ENCODE peak calls at places on chromosomes 13 and 19, in four cellular contexts. N is WTC11, D is SK-N-SH, Z is K562. X is an unnamed sample.

GRCh38 chr13:35940734-35941133 is 190.4 kb downstream of the DCLK1 start:
- DNase-seq in Z (no peak), D (no peak), N (no peak), X (no peak)

GRCh38 chr13:22091222-22091970 is 420.5 kb downstream of the FGF9 start:
- DNase-seq in D (no peak), Z (no peak), N (no peak), X (no peak)

GRCh38 chr13:87129602-87130300 is 541.4 kb upstream of the SLITRK5 start:
- DNase-seq in Z (no peak), D (no peak), N (no peak), X (no peak)

GRCh38 chr13:91155512-91156114 is 191.9 kb upstream of the MIR17HG start:
- DNase-seq in Z (no peak), N (no peak), D (no peak), X (no peak)

GRCh38 chr19:3830841-3831589 is 37.8 kb downstream of the ZFR2 start:
- DNase-seq in D (peak; percentile 17), N (no peak), Z (no peak), X (no peak)

GRCh38 chr19:35673121-35673804 is 6.9 kb downstream of the UPK1A start:
- DNase-seq in D (peak; percentile 84), Z (peak; percentile 72), N (peak; percentile 69), X (no peak)

GRCh38 chr19:52494518-52494917 is 33.0 kb upstream of the ZNF808 start:
- DNase-seq in N (no peak), D (no peak), Z (no peak), X (no peak)

GRCh38 chr19:39212377-39212742 is 8.3 kb upstream of the SYCN start:
- DNase-seq in Z (peak; percentile 68), N (peak; percentile 81), D (peak; percentile 66), X (peak; percentile 2)

GRCh38 chr13:99320693-99321481 is 13.7 kb upstream of the GPR183 start:
- DNase-seq in N (no peak), D (no peak), Z (no peak), X (no peak)

GRCh38 chr13:27770809-27771208 is 21.5 kb upstream of the GSX1 start:
- DNase-seq in D (peak; percentile 20), N (peak; percentile 56), Z (peak; percentile 11), X (no peak)

GRCh38 chr19:39308531-39309304 is 11.9 kb downstream of the LRFN1 start:
- DNase-seq in N (peak; percentile 92), D (peak; percentile 58), Z (peak; percentile 82), X (no peak)

GRCh38 chr13:94291631-94292322 is 187.7 kb downstream of the DCT start:
- DNase-seq in N (no peak), Z (no peak), D (no peak), X (no peak)

GRCh38 chr19:6551607-6552450 is 21.0 kb downstream of the TNFSF9 start:
- DNase-seq in N (peak; percentile 82), D (peak; percentile 70), Z (peak; percentile 85), X (no peak)

GRCh38 chr19:41000310-41000737 is 9.2 kb downstream of the CYP2B6 start:
- DNase-seq in Z (peak; percentile 15), N (no peak), D (no peak), X (no peak)

GRCh38 chr19:53621885-53622710 is 9.7 kb upstream of the DPRX start:
- DNase-seq in N (no peak), Z (no peak), D (no peak), X (no peak)

GRCh38 chr19:31351212-31352193 is 2.3 kb upstream of the TSHZ3 start:
- DNase-seq in D (peak; percentile 74), N (no peak), Z (no peak), X (no peak)

GRCh38 chr13:67416047-67416925 is 186.2 kb upstream of the PCDH9 start:
- DNase-seq in Z (peak; percentile 13), D (peak; percentile 32), N (peak; percentile 79), X (no peak)

DNA sequence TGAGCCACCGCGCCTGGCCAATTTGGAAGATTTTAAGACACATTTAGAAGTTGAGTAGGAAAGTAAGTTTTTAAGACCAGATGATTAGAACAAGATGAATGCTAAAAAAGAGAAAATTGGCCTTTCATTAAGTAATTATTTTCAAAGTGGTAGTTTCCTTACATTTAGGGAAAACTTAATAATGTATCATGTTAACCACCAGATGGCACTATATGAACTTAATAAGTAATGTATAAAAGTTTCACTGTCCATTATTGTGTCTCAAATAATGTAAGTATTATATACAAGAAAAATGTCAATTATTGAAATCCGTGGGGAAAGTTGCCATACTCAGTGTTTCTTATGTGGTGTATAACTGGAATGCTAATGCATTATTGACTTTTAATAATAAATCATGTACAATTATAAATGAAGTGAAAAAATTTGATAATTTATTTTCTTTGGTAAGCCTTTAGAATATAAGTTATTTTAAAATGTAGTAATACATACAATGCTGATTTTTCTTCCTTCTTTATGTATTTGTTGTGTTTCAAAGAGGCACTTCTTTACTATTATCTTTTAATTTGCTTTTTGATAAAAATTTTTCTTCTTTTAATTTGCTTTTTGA is 29.2 kb downstream of the COG6 start:
- DNase-seq in N (no peak), Z (peak; percentile 3), D (peak; percentile 23), X (no peak)
- TF ChIP-seq USF1 in N (no peak), Z (no peak), D (no peak), X (no peak)

GRCh38 chr13:30711837-30712236 is 23.5 kb upstream of the ALOX5AP start:
- DNase-seq in D (no peak), Z (no peak), N (no peak), X (no peak)

GRCh38 chr13:30711375-30711774 is 24.0 kb upstream of the ALOX5AP start:
- DNase-seq in D (no peak), Z (no peak), N (no peak), X (no peak)

GRCh38 chr13:30705672-30706071 is 29.7 kb upstream of the ALOX5AP start:
- DNase-seq in N (no peak), D (no peak), Z (no peak), X (no peak)

GRCh38 chr13:30710442-30710841 is 24.9 kb upstream of the ALOX5AP start:
- DNase-seq in D (no peak), N (no peak), Z (no peak), X (no peak)

GRCh38 chr13:30708541-30708940 is 26.8 kb upstream of the ALOX5AP start:
- DNase-seq in N (no peak), Z (no peak), D (no peak), X (no peak)
- TF ChIP-seq USF1 in N (no peak), Z (no peak), D (no peak), X (no peak)

GRCh38 chr19:5186293-5187050 is 154.1 kb downstream of the PTPRS start:
- DNase-seq in D (no peak), Z (no peak), N (no peak), X (no peak)
- TF ChIP-seq USF1 in D (no peak), Z (no peak), N (no peak), X (no peak)

GRCh38 chr13:37226966-37227365 is 121.5 kb upstream of the CSNK1A1L start:
- DNase-seq in Z (no peak), N (no peak), D (no peak), X (no peak)
- TF ChIP-seq USF1 in Z (no peak), N (no peak), D (no peak), X (no peak)

GRCh38 chr13:23365652-23366051 is 67.8 kb downstream of the SACS start:
- DNase-seq in Z (no peak), N (no peak), D (no peak), X (no peak)
- TF ChIP-seq USF1 in Z (no peak), N (no peak), D (no peak), X (no peak)

GRCh38 chr13:74290324-74290773 is 156.1 kb upstream of the KLF12 start:
- DNase-seq in N (peak; percentile 11), D (peak; percentile 47), Z (no peak), X (no peak)
- TF ChIP-seq USF1 in N (no peak), D (no peak), Z (no peak), X (no peak)

DNA sequence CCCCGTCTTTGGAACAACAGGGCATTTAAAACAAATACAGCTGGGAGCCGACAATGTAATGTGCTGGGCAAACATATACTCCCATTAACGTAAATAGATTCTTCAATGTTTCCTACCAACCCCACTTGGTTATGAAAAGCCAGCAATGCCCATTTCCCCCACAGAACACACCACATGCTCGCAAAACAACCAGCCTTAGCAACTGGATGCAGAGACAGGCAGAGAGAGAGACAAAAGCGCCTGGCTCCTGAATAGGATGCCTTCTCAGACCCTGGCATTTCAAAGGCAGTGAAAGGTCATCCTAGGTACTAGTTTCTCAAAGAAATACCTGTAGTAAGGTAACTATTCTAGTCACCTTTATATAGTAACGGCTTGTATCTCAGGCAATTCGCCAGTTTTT is 462.9 kb downstream of the ITGBL1 start:
- DNase-seq in D (peak; percentile 45), Z (no peak), N (no peak), X (no peak)
- TF ChIP-seq USF1 in D (no peak), Z (no peak), N (no peak), X (no peak)

GRCh38 chr19:292951-293350 is 1.7 kb upstream of the PLPP2 start:
- DNase-seq in N (no peak), D (peak; percentile 30), Z (no peak), X (no peak)
- TF ChIP-seq USF1 in N (no peak), D (no peak), Z (no peak), X (no peak)

GRCh38 chr19:2497186-2497585 is 21.3 kb downstream of the GADD45B start:
- DNase-seq in N (no peak), Z (no peak), D (no peak), X (no peak)

GRCh38 chr19:2495651-2496316 is 19.9 kb downstream of the GADD45B start:
- DNase-seq in Z (no peak), D (no peak), N (no peak), X (no peak)

GRCh38 chr19:2494084-2494446 is 18.1 kb downstream of the GADD45B start:
- DNase-seq in Z (no peak), D (peak; percentile 75), N (no peak), X (no peak)

GRCh38 chr19:2494447-2495129 is 18.7 kb downstream of the GADD45B start:
- DNase-seq in Z (peak; percentile 66), N (no peak), D (peak; percentile 88), X (no peak)

GRCh38 chr19:2495130-2495641 is 19.3 kb downstream of the GADD45B start:
- DNase-seq in N (no peak), D (peak; percentile 70), Z (no peak), X (no peak)
- TF ChIP-seq USF1 in N (no peak), D (no peak), Z (no peak), X (no peak)